ENCODE peak calls at places on chromosomes 3 and 15, in ten cellular contexts. V is coronary artery, Q is glutamatergic neuron, G is tibial artery, Y is body of pancreas, W is MCF 10A, M is kidney epithelial cell, L is psoas muscle, J is stomach, K is adrenal gland. P is an unnamed sample.

GRCh38 chr3:152206243-152206642 is 62.5 kb upstream of the MBNL1 start:
- DNase-seq in V (no peak), Q (no peak), G (no peak), Y (no peak), W (no peak), M (no peak), L (no peak), J (no peak), K (no peak), P (no peak)

GRCh38 chr15:39860200-39860599 is 59.9 kb downstream of the GPR176 start:
- DNase-seq in V (no peak), Q (no peak), G (no peak), Y (no peak), W (no peak), M (peak), L (no peak), J (no peak), K (peak), P (no peak)

GRCh38 chr3:123076496-123077418 is 9.9 kb downstream of the PDIA5 start:
- DNase-seq in V (peak), Q (no peak), G (peak), Y (peak), W (peak), M (no peak), L (no peak), J (peak), K (peak), P (no peak)

GRCh38 chr3:100032262-100032661 is 82.0 kb downstream of the FILIP1L start:
- DNase-seq in V (no peak), Q (no peak), G (no peak), Y (no peak), W (peak), M (no peak), L (no peak), J (no peak), K (peak), P (no peak)

GRCh38 chr3:17726313-17726712 is 16.1 kb downstream of the TBC1D5 start:
- DNase-seq in V (no peak), Q (no peak), G (no peak), Y (no peak), W (no peak), M (no peak), L (no peak), J (no peak), K (no peak), P (no peak)

GRCh38 chr3:40247714-40248113 is 61.8 kb upstream of the EIF1B start:
- DNase-seq in V (no peak), Q (no peak), G (no peak), Y (no peak), W (no peak), M (no peak), L (no peak), J (no peak), K (no peak), P (no peak)

GRCh38 chr15:93131485-93132075 is 42.6 kb upstream of the RGMA start:
- DNase-seq in V (no peak), Q (no peak), G (no peak), Y (no peak), W (no peak), M (no peak), L (no peak), J (no peak), K (no peak), P (no peak)

GRCh38 chr3:19074257-19074938 is 73.9 kb upstream of the KCNH8 start:
- DNase-seq in V (no peak), Q (no peak), G (no peak), Y (no peak), W (no peak), M (no peak), L (peak), J (no peak), K (no peak), P (no peak)

GRCh38 chr15:81484076-81484475 is 110.1 kb upstream of the TMC3 start:
- DNase-seq in V (no peak), Q (no peak), G (no peak), Y (no peak), W (no peak), M (no peak), L (no peak), J (no peak), K (no peak), P (no peak)

GRCh38 chr15:63048986-63049665 is 6.6 kb downstream of the TPM1 start:
- DNase-seq in V (no peak), Q (peak), G (peak), Y (peak), W (peak), M (no peak), L (peak), J (peak), K (no peak), P (no peak)

GRCh38 chr3:63947594-63947993 is 35.4 kb upstream of the SCAANT1 start:
- DNase-seq in V (no peak), Q (no peak), G (no peak), Y (no peak), W (no peak), M (no peak), L (no peak), J (no peak), K (no peak), P (no peak)

GRCh38 chr3:5057857-5058324 is 64.2 kb upstream of the ARL8B start:
- DNase-seq in V (peak), Q (peak), G (peak), Y (peak), W (peak), M (peak), L (peak), J (peak), K (peak), P (peak)

GRCh38 chr15:89967892-89968291 is 33.2 kb upstream of the ZNF710 start:
- DNase-seq in V (no peak), Q (no peak), G (no peak), Y (no peak), W (no peak), M (no peak), L (no peak), J (no peak), K (no peak), P (no peak)

GRCh38 chr3:38029400-38030125 is at the start of gene PLCD1:
- DNase-seq in V (peak), Q (peak), G (peak), Y (peak), W (no peak), M (no peak), L (peak), J (peak), K (peak), P (no peak)

GRCh38 chr3:115111632-115112031 is 35.5 kb downstream of the ZBTB20 start:
- DNase-seq in V (no peak), Q (no peak), G (no peak), Y (no peak), W (no peak), M (no peak), L (no peak), J (no peak), K (no peak), P (no peak)

GRCh38 chr3:148600902-148601765 is 96.6 kb upstream of the AGTR1 start:
- DNase-seq in V (no peak), Q (no peak), G (no peak), Y (peak), W (peak), M (peak), L (no peak), J (no peak), K (no peak), P (no peak)

DNA sequence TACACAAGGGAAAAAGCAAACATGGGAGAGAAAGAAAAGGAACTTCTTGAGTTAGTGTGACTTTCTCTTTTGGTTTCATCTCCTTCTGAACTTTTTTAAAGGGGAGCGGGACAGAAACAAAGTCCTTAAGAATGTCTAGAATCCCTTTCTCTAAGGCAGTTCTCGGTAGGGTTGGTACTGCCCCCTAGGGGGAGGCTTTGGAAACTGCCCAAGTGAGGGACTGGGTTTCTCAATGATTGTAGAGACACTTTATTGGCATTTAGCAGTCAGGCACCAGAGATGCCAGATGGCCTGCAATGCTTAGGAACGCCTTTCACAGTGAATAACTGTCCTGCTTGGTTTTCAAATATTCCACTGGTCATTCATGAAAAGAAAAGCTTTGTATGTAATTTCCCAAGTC is 172.6 kb downstream of the WDR72 start:
- DNase-seq in V (no peak), Q (peak), G (no peak), Y (peak), W (peak), M (no peak), L (no peak), J (peak), K (peak), P (no peak)
- TF ChIP-seq CTCF in V (no peak), Q (peak), G (no peak), Y (peak), W (peak), M (peak), L (no peak), J (no peak), K (no peak), P (peak)

DNA sequence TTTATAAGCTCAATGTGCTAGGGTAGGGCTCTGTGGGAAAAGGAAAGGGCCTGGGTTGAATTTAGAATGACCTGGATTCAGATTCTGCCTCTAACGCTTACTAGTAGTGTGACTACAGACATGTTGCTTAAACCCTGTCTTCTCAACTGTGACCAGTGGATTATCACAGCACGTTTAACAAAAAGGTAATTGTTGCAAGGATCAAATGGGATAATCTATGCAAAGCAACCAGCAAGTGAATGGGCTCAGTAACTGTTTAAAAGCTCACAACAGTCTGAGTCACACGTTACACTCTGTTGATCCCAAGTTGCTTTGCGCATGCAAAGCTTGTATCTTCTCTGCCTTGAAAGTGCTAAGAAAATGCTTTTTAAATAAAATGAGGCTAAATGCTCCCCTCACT is 236.5 kb downstream of the IL20RB start:
- DNase-seq in V (no peak), Q (no peak), G (no peak), Y (no peak), W (no peak), M (peak), L (no peak), J (no peak), K (no peak), P (no peak)
- TF ChIP-seq CTCF in V (no peak), Q (no peak), G (no peak), Y (no peak), W (no peak), M (no peak), L (no peak), J (no peak), K (no peak), P (no peak)

DNA sequence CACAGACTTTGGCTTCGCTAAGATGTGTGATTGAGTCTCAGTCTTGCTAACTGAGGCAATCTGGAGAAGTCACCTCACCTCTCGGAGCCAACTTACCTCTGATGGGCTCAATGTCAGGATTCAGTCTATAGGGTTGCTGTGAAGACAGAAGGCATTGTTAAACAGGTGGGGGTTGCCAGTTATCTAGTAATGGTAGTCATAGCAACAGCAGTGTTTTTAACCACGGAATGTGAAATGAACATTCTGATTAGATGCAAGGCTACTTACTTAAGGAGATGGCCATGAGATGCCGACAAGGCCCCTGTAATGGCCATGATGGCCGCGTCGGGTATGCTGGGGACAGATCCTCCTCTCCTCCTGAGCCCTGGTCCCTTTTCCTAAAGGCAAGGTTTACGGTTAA is 243.1 kb downstream of the GABRG3 start:
- DNase-seq in V (no peak), Q (no peak), G (no peak), Y (no peak), W (no peak), M (no peak), L (no peak), J (no peak), K (no peak), P (no peak)
- TF ChIP-seq CTCF in V (no peak), Q (no peak), G (no peak), Y (no peak), W (no peak), M (no peak), L (no peak), J (no peak), K (no peak), P (no peak)

GRCh38 chr3:162774613-162775100 is 1278.0 kb downstream of the OTOL1 start:
- DNase-seq in V (no peak), Q (no peak), G (no peak), Y (no peak), W (no peak), M (no peak), L (no peak), J (no peak), K (no peak), P (no peak)

GRCh38 chr3:162776137-162776536 is 1279.5 kb downstream of the OTOL1 start:
- DNase-seq in V (no peak), Q (no peak), G (no peak), Y (no peak), W (no peak), M (no peak), L (no peak), J (no peak), K (no peak), P (no peak)

GRCh38 chr3:162780313-162780712 is 1283.7 kb downstream of the OTOL1 start:
- DNase-seq in V (no peak), Q (no peak), G (no peak), Y (no peak), W (no peak), M (no peak), L (no peak), J (no peak), K (no peak), P (no peak)

GRCh38 chr3:162777118-162777517 is 1280.5 kb downstream of the OTOL1 start:
- DNase-seq in V (no peak), Q (no peak), G (no peak), Y (no peak), W (peak), M (no peak), L (no peak), J (no peak), K (no peak), P (no peak)
- TF ChIP-seq CTCF in V (no peak), Q (no peak), G (no peak), Y (no peak), W (peak), M (no peak), L (no peak), J (no peak), K (peak), P (peak)

DNA sequence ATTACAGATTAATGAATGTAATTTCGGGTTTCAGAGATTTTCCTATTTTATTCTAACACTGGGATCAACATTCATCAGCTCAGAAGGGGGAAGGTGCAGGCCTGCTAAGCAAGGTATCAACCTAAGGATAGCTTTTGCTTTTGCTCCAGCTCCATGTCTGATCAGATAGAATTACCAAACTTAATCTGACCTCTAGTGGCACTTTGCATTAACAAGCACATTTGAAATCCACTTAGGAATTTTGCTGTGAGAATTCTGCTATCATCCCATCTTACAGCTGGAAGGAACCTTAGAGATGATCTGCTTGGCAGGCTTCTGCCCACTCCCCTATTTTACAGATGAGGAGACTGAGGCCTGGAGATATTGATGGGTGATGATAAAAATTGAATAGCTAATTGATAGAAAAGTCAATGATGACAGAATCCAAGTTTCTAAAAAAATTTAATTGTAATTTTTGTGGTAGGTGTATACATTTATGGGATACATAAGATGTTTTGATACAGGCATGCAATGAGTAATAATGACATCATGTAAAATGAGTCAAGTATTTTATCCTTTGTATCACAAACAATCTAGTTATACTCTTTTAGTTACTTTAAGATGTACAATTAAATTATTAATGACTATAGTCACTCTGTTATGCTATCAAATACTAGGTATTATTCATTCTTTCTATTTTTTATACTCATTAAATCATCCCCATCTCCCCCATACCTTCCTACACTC is 209.2 kb upstream of the ZPLD1 start:
- DNase-seq in V (no peak), Q (no peak), G (no peak), Y (peak), W (peak), M (peak), L (no peak), J (no peak), K (no peak), P (no peak)
- TF ChIP-seq CTCF in V (peak), Q (peak), G (peak), Y (peak), W (peak), M (peak), L (peak), J (no peak), K (peak), P (peak)

GRCh38 chr3:24645047-24645446 is 150.4 kb upstream of the THRB start:
- DNase-seq in V (no peak), Q (no peak), G (no peak), Y (no peak), W (no peak), M (no peak), L (no peak), J (no peak), K (no peak), P (no peak)

GRCh38 chr3:24641628-24642027 is 147.0 kb upstream of the THRB start:
- DNase-seq in V (no peak), Q (no peak), G (no peak), Y (no peak), W (no peak), M (no peak), L (no peak), J (no peak), K (no peak), P (no peak)

GRCh38 chr3:24640330-24640877 is 145.8 kb upstream of the THRB start:
- DNase-seq in V (no peak), Q (no peak), G (no peak), Y (peak), W (peak), M (peak), L (no peak), J (no peak), K (peak), P (no peak)

GRCh38 chr3:24639061-24639460 is 144.4 kb upstream of the THRB start:
- DNase-seq in V (no peak), Q (no peak), G (no peak), Y (no peak), W (no peak), M (no peak), L (no peak), J (no peak), K (no peak), P (no peak)

GRCh38 chr3:24639640-24640329 is 145.1 kb upstream of the THRB start:
- DNase-seq in V (no peak), Q (no peak), G (no peak), Y (no peak), W (no peak), M (no peak), L (no peak), J (no peak), K (no peak), P (no peak)
- TF ChIP-seq CTCF in V (no peak), Q (no peak), G (no peak), Y (no peak), W (no peak), M (no peak), L (no peak), J (no peak), K (no peak), P (no peak)

GRCh38 chr3:10319251-10319650 is 1.7 kb downstream of the SEC13 start:
- DNase-seq in V (no peak), Q (no peak), G (no peak), Y (no peak), W (no peak), M (no peak), L (no peak), J (no peak), K (no peak), P (no peak)

GRCh38 chr3:10319804-10320203 is 1.1 kb downstream of the SEC13 start:
- DNase-seq in V (no peak), Q (no peak), G (no peak), Y (no peak), W (no peak), M (no peak), L (no peak), J (no peak), K (no peak), P (no peak)

GRCh38 chr3:10321630-10322354 is 880 bp upstream of the SEC13 start:
- DNase-seq in V (peak), Q (no peak), G (no peak), Y (no peak), W (no peak), M (no peak), L (no peak), J (no peak), K (no peak), P (no peak)

GRCh38 chr3:10320320-10320677 is 613 bp downstream of the SEC13 start:
- DNase-seq in V (peak), Q (no peak), G (no peak), Y (no peak), W (no peak), M (no peak), L (no peak), J (no peak), K (no peak), P (no peak)

GRCh38 chr3:10322355-10322715 is 1.4 kb upstream of the SEC13 start:
- DNase-seq in V (no peak), Q (no peak), G (no peak), Y (no peak), W (peak), M (no peak), L (no peak), J (no peak), K (no peak), P (no peak)
- TF ChIP-seq CTCF in V (no peak), Q (peak), G (no peak), Y (no peak), W (peak), M (peak), L (peak), J (no peak), K (peak), P (peak)

GRCh38 chr3:179807588-179807987 is 154.7 kb downstream of the USP13 start:
- DNase-seq in V (no peak), Q (no peak), G (no peak), Y (no peak), W (no peak), M (no peak), L (no peak), J (no peak), K (no peak), P (no peak)

GRCh38 chr3:179806177-179806576 is 153.3 kb downstream of the USP13 start:
- DNase-seq in V (no peak), Q (no peak), G (no peak), Y (no peak), W (peak), M (no peak), L (no peak), J (no peak), K (no peak), P (no peak)

GRCh38 chr3:179812096-179812382 is 159.2 kb downstream of the USP13 start:
- DNase-seq in V (no peak), Q (no peak), G (no peak), Y (no peak), W (no peak), M (no peak), L (no peak), J (no peak), K (no peak), P (no peak)

GRCh38 chr3:179809639-179810038 is 156.8 kb downstream of the USP13 start:
- DNase-seq in V (no peak), Q (no peak), G (no peak), Y (no peak), W (no peak), M (no peak), L (no peak), J (no peak), K (no peak), P (no peak)

GRCh38 chr3:179811321-179812095 is 158.7 kb downstream of the USP13 start:
- DNase-seq in V (no peak), Q (peak), G (no peak), Y (peak), W (peak), M (peak), L (no peak), J (peak), K (peak), P (no peak)
- TF ChIP-seq CTCF in V (no peak), Q (peak), G (no peak), Y (peak), W (peak), M (peak), L (peak), J (no peak), K (peak), P (peak)